ENCODE peak calls at places on chromosomes 2 and 18, in five cellular contexts. S is SIG-M5; D is activated naive CD8-positive, alpha-beta T cell treated with anti-CD3 and anti-CD28 coated beads, Interleukin-2, amount 50 U/mL, for 24 hours; E is NCI-H1436; V is activated CD4-positive, CD25-positive, alpha-beta regulatory T cell. Y is an unnamed sample.

GRCh38 chr18:37639846-37640245 is 74.2 kb upstream of the CELF4 start:
- DNase-seq in D (no peak), E (no peak), V (no peak), S (no peak), Y (no peak)

GRCh38 chr2:233098615-233099014 is 38.5 kb downstream of the INPP5D start:
- DNase-seq in D (no peak), S (no peak), E (no peak), V (peak), Y (no peak)

GRCh38 chr2:136381722-136382633 is 264.0 kb upstream of the CXCR4 start:
- DNase-seq in E (no peak), S (peak), D (peak), V (peak), Y (no peak)

GRCh38 chr2:78020500-78020899 is 498.3 kb upstream of the LRRTM4 start:
- DNase-seq in D (no peak), S (no peak), E (no peak), V (no peak), Y (no peak)

GRCh38 chr2:184923751-184924150 is 325.4 kb downstream of the ZNF804A start:
- DNase-seq in V (no peak), E (no peak), S (no peak), D (no peak), Y (no peak)

GRCh38 chr2:61575447-61575859 is 37.3 kb upstream of the XPO1 start:
- DNase-seq in V (no peak), D (no peak), E (no peak), S (no peak), Y (no peak)

GRCh38 chr2:144659731-144660275 is 139.9 kb upstream of the ZEB2 start:
- DNase-seq in E (no peak), V (no peak), S (peak), D (peak), Y (no peak)

GRCh38 chr2:216478151-216478550 is 20.5 kb upstream of the RPL37A start:
- DNase-seq in S (no peak), V (no peak), D (peak), E (no peak), Y (no peak)

GRCh38 chr18:22674300-22674699 is 256.6 kb upstream of the CTAGE1 start:
- DNase-seq in E (no peak), V (no peak), D (no peak), S (no peak), Y (no peak)

GRCh38 chr2:238259085-238260020 is 19.5 kb upstream of the HES6 start:
- DNase-seq in D (no peak), S (no peak), E (no peak), V (no peak), Y (no peak)

GRCh38 chr18:63237486-63237885 is 82.1 kb downstream of the BCL2 start:
- DNase-seq in E (no peak), D (no peak), V (no peak), S (no peak), Y (no peak)

GRCh38 chr2:15814406-15814805 is 125.9 kb upstream of the MYCN start:
- DNase-seq in V (no peak), E (no peak), S (no peak), D (no peak), Y (no peak)

GRCh38 chr18:79121746-79122474 is 52.7 kb downstream of the ATP9B start:
- DNase-seq in V (no peak), E (no peak), D (no peak), S (no peak), Y (no peak)

GRCh38 chr2:226869371-226869770 is 33.5 kb downstream of the RHBDD1 start:
- DNase-seq in S (no peak), E (no peak), V (no peak), D (no peak), Y (no peak)

GRCh38 chr18:60684843-60685513 is 312.4 kb upstream of the MC4R start:
- DNase-seq in D (no peak), S (no peak), V (no peak), E (peak), Y (no peak)

GRCh38 chr18:75129717-75130477 is 79.0 kb downstream of the PTGR3 start:
- DNase-seq in V (no peak), D (no peak), E (no peak), S (no peak), Y (no peak)

GRCh38 chr2:158599609-158600008 is 142.9 kb downstream of the PKP4 start:
- DNase-seq in D (no peak), S (no peak), V (no peak), E (no peak), Y (no peak)